ENCODE peak calls at places on chromosomes 4 and X, in eight cellular contexts. T, R, A, B, N, Z, F and X are unnamed samples. For H3K4me1, the result is how much of the 10 kb centered on the place peaks cover.

GRCh38 chr4:14176613-14177012 is 549.1 kb upstream of the BOD1L1 start:
- DNase-seq in F (no peak), N (no peak), T (no peak), A (no peak), Z (no peak), B (no peak), R (no peak), X (no peak)

GRCh38 chr4:27397886-27398285 is 537.2 kb downstream of the STIM2 start:
- DNase-seq in R (peak), T (no peak), A (no peak), F (no peak), Z (no peak), N (no peak), B (no peak), X (no peak)

GRCh38 chr4:53497446-53498069 is 93.7 kb downstream of the LNX1 start:
- DNase-seq in T (no peak), A (no peak), Z (peak), F (peak), B (no peak), N (no peak), R (no peak), X (no peak)

GRCh38 chr4:166493828-166494432 is 620.9 kb downstream of the TLL1 start:
- DNase-seq in Z (no peak), N (no peak), R (peak), A (peak), T (no peak), F (no peak), B (no peak), X (peak)

GRCh38 chr4:92843784-92844183 is 540.0 kb downstream of the GRID2 start:
- DNase-seq in A (no peak), T (no peak), Z (no peak), B (no peak), F (no peak), N (no peak), R (no peak), X (no peak)

GRCh38 chrX:153490217-153490616 is 4.6 kb upstream of the BGN start:
- DNase-seq in R (peak), F (no peak), A (no peak), B (no peak), N (no peak), Z (no peak), T (no peak), X (no peak)

GRCh38 chr4:151184523-151185458 is 85.4 kb downstream of the RPS3A start:
- DNase-seq in N (no peak), T (peak), B (no peak), F (no peak), A (no peak), R (peak), Z (no peak), X (peak)

GRCh38 chr4:156949373-156949814 is 22.2 kb downstream of the PDGFC start:
- DNase-seq in T (no peak), R (peak), N (no peak), Z (no peak), F (no peak), B (no peak), A (no peak), X (no peak)

GRCh38 chr4:28772066-28772465 is 1911.4 kb downstream of the STIM2 start:
- DNase-seq in A (no peak), Z (no peak), F (no peak), B (no peak), T (no peak), N (no peak), R (peak), X (no peak)

GRCh38 chr4:26812049-26812729 is 48.5 kb upstream of the STIM2 start:
- DNase-seq in T (no peak), N (no peak), F (no peak), B (no peak), A (no peak), Z (no peak), R (peak), X (no peak)

GRCh38 chr4:159549092-159549491 is 446.2 kb downstream of the RAPGEF2 start:
- DNase-seq in R (peak), T (no peak), A (no peak), B (no peak), N (no peak), F (no peak), Z (no peak), X (no peak)

GRCh38 chrX:10165580-10166247 is 8.9 kb downstream of the CLCN4 start:
- DNase-seq in R (no peak), B (no peak), T (no peak), N (no peak), A (no peak), Z (no peak), F (no peak), X (no peak)

GRCh38 chrX:71118985-71119535 is 664 bp downstream of the MED12 start:
- DNase-seq in Z (no peak), T (no peak), N (no peak), A (peak), B (no peak), F (no peak), R (no peak), X (no peak)

GRCh38 chr4:15920723-15921591 is 17.6 kb downstream of the FGFBP1 start:
- DNase-seq in F (peak), T (peak), Z (peak), B (peak), N (peak), R (peak), A (peak), X (peak)

GRCh38 chr4:24537025-24537424 is 47.3 kb downstream of the DHX15 start:
- DNase-seq in R (no peak), A (no peak), B (no peak), T (no peak), F (no peak), N (no peak), Z (no peak), X (peak)

GRCh38 chr4:148021706-148022105 is 289.8 kb downstream of the ARHGAP10 start:
- DNase-seq in F (no peak), A (no peak), N (no peak), T (no peak), Z (no peak), B (no peak), R (no peak), X (no peak)

GRCh38 chr4:159677521-159677920 is 574.6 kb downstream of the RAPGEF2 start:
- DNase-seq in N (no peak), R (no peak), T (no peak), B (no peak), A (no peak), F (no peak), Z (no peak), X (no peak)

GRCh38 chr4:177339794-177340374 is 30.2 kb downstream of the NEIL3 start:
- DNase-seq in Z (no peak), T (peak), F (no peak), B (peak), R (peak), A (no peak), N (no peak), X (peak)

GRCh38 chrX:134604701-134605271 is 53.5 kb downstream of the PLAC1 start:
- DNase-seq in F (no peak), R (peak), B (peak), Z (no peak), T (peak), N (no peak), A (no peak), X (peak)

GRCh38 chrX:110569506-110569905 is 210.9 kb downstream of the RTL9 start:
- DNase-seq in N (no peak), Z (no peak), T (no peak), F (no peak), R (peak), A (no peak), B (no peak), X (no peak)

GRCh38 chr4:40729555-40729954 is 20.2 kb upstream of the NSUN7 start:
- DNase-seq in R (no peak), B (no peak), A (no peak), F (no peak), Z (no peak), N (no peak), T (no peak), X (no peak)

GRCh38 chr4:15654556-15655222 is 468 bp downstream of the FBXL5 start:
- DNase-seq in N (peak), B (peak), F (peak), Z (peak), T (peak), A (peak), R (peak), X (peak)

GRCh38 chr4:86019906-86020305 is 339.9 kb downstream of the MAPK10 start:
- DNase-seq in Z (no peak), N (no peak), R (peak), F (no peak), T (no peak), B (no peak), A (no peak), X (no peak)

GRCh38 chr4:176492648-176493302 is 173.0 kb downstream of the SPCS3 start:
- DNase-seq in R (peak), F (no peak), Z (no peak), A (no peak), B (no peak), T (no peak), N (no peak), X (no peak)

GRCh38 chr4:13616597-13616996 is 10.9 kb downstream of the BOD1L1 start:
- DNase-seq in T (no peak), Z (no peak), N (no peak), R (no peak), F (no peak), A (no peak), B (no peak), X (no peak)

GRCh38 chr4:149164282-149164681 is 651.4 kb downstream of the IQCM start:
- DNase-seq in A (no peak), N (no peak), Z (no peak), R (no peak), B (peak), F (no peak), T (no peak), X (no peak)

GRCh38 chrX:10832103-10832502 is 211.7 kb upstream of the MID1 start:
- DNase-seq in A (no peak), R (peak), B (no peak), Z (no peak), T (no peak), N (no peak), F (no peak), X (peak)

GRCh38 chrX:97842468-97843199 is 958.9 kb downstream of the RPA4 start:
- DNase-seq in Z (no peak), B (no peak), N (peak), A (no peak), F (no peak), R (no peak), T (no peak), X (no peak)

GRCh38 chr4:17945303-17945702 is 76.3 kb downstream of the LCORL start:
- DNase-seq in B (no peak), R (no peak), F (no peak), N (no peak), Z (no peak), T (no peak), A (no peak), X (no peak)

GRCh38 chr4:73067971-73068394 is 1.5 kb downstream of the COX18 start:
- DNase-seq in N (no peak), B (no peak), Z (no peak), A (no peak), F (no peak), R (peak), T (no peak), X (no peak)

GRCh38 chr4:151195801-151196200 is 81.2 kb upstream of the PRSS48 start:
- DNase-seq in Z (no peak), F (no peak), B (no peak), N (no peak), T (peak), A (no peak), R (peak), X (no peak)

GRCh38 chr4:183449193-183449888 is 4.9 kb downstream of the CDKN2AIP start:
- DNase-seq in F (no peak), Z (no peak), N (no peak), A (no peak), R (no peak), T (no peak), B (no peak), X (no peak)

DNA sequence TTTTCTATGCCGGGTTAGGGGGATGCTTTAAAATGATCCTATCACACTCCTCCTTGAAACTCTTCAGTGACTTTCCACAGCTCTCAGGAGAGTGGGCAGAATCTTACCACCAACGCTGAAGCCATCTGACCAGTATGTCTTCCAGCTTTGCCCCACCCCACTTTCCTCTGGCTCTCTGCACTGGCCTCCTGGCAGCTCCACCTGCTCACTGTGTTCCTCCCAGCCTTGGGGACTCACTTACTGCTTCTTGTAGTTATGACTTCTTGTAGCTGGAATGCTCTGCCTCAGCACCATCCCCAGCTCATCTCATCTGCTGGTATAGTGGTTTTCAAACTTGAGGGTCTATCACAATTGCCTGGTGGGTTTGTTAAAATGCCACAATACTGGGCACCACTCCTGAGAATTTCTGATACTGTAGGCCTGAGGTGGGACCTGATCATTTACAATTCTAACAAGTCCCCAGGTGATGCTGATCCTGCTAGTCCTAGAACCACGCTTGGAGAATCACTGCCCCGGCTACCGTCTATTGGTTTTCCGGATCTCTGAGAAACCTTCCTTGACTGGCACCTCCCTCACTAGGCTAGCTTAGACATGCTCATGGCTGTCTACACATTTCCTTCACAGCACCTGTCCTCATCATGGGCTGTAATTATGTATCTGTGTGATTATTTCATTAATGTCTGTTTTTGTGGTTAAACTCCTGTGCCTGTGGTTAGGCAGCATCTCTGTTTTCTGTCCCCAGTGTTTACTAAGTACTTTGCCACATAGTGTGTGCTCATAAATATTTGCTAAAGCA is 152.2 kb downstream of the MGST2 start:
- DNase-seq in B (no peak), A (no peak), F (peak), Z (no peak), R (no peak), N (no peak), T (no peak), X (no peak)
- H3K4me1 ChIP-seq in B (under half), A (under half), F (under half), Z (under half), R (under half), N (under half), T (under half), X (under half)

DNA sequence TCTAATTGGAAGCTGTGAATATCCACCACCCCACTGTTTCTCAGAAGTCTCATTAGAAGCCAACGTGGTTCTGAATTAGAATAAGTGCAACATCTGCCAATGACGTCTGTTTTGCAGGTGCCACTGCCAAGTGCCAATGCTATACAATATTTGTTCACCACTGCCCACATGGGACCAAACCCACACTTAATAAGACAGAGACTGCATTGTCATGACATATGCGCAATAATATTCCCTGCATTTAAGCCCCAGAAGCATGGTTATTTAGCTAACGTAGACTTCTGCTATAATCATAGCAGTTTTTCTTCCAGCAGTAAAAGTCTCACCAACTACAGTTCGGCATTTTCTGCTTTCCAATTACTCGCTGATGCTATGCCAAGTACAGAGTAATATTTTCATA is 262.5 kb upstream of the PCDH18 start:
- DNase-seq in N (no peak), F (no peak), A (no peak), T (no peak), R (no peak), B (no peak), Z (no peak), X (no peak)
- H3K4me3 ChIP-seq in N (no peak), F (peak), A (no peak), T (no peak), R (no peak), B (no peak), Z (peak), X (no peak)

GRCh38 chr4:154124539-154125255 is 335.8 kb upstream of the SFRP2 start:
- DNase-seq in T (no peak), F (no peak), N (no peak), R (peak), Z (no peak), A (no peak), B (no peak), X (no peak)

GRCh38 chr4:154119317-154119716 is 330.4 kb upstream of the SFRP2 start:
- DNase-seq in B (no peak), Z (no peak), R (no peak), N (no peak), T (no peak), A (no peak), F (no peak), X (no peak)

GRCh38 chr4:154123897-154124296 is 335.0 kb upstream of the SFRP2 start:
- DNase-seq in Z (no peak), R (no peak), N (no peak), F (no peak), T (no peak), B (no peak), A (no peak), X (no peak)

GRCh38 chr4:154120277-154120676 is 331.4 kb upstream of the SFRP2 start:
- DNase-seq in R (no peak), B (no peak), F (no peak), T (no peak), A (no peak), N (no peak), Z (no peak), X (no peak)

GRCh38 chr4:154120690-154121089 is 331.8 kb upstream of the SFRP2 start:
- DNase-seq in F (no peak), R (no peak), T (no peak), B (no peak), Z (no peak), A (no peak), N (no peak), X (no peak)
- H3K27ac ChIP-seq in F (no peak), R (no peak), T (no peak), B (no peak), Z (no peak), A (no peak), N (no peak), X (no peak)

DNA sequence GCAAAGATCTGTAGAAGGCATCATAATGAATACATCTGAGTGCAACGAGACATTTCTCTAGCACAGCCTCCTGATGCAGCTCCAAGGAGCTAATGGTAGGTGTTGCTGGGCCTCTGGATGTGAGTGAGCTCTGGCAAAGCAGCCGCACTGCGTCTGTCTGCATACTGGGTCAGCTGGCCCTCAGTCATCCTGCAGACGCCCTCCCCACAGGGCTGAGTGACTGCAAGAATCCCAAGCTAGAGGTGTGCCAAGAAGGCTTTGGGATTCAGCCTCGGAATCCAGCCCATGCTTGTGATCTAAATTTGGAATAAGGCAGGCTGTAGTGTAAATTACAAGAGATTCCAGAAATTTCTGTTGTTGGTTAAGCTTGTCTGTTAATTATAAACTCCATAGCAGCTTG is 18.5 kb downstream of the HERC3 start:
- DNase-seq in Z (no peak), F (peak), N (peak), T (no peak), A (no peak), R (no peak), B (no peak), X (no peak)
- H3K4me1 ChIP-seq in Z (under half), F (half or more), N (under half), T (under half), A (under half), R (half or more), B (under half), X (under half)

DNA sequence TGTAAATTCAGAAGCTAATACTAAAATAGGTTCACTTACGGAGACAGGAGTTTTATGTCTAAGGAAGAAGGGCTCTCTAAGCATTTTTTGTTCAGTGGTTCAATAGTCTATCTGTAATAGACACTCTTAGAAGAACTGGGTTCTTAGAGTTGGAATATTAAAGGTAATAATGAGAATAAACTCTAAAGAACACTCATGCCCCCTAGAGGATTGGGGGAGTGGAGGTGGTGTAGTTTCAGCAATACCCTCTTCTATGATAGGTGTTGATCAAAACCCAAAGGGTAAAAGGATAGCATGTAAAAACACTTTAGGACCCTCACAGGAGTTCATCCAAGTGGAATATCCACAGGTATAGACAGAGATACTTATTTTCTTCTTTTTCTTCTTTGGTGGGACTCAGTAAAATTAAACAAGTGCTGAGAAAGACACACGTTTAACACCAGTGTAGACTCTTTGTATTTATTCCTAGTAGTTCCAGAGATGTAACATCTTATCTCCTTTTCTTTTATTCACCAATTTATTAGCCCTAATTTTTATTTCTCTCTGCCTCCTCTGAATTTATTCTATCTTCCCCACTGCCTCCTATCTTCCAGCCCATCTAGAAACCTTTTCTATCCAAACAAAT is 25.7 kb upstream of the MND1 start:
- DNase-seq in T (peak), B (peak), A (no peak), F (no peak), N (no peak), Z (no peak), R (peak), X (peak)
- H3K4me3 ChIP-seq in T (no peak), B (no peak), A (no peak), F (no peak), N (no peak), Z (no peak), R (no peak), X (no peak)

GRCh38 chr4:184936071-184936470 is 82.2 kb upstream of the HELT start:
- DNase-seq in Z (no peak), F (no peak), N (no peak), T (no peak), A (peak), B (no peak), R (no peak), X (no peak)

GRCh38 chr4:184937030-184937710 is 81.1 kb upstream of the HELT start:
- DNase-seq in F (no peak), T (no peak), B (no peak), Z (no peak), A (peak), N (no peak), R (no peak), X (no peak)

GRCh38 chr4:184938871-184939270 is 79.4 kb upstream of the HELT start:
- DNase-seq in R (no peak), A (peak), B (no peak), N (no peak), Z (no peak), F (no peak), T (no peak), X (no peak)

GRCh38 chr4:184939978-184940377 is 78.3 kb upstream of the HELT start:
- DNase-seq in Z (no peak), A (no peak), N (no peak), F (no peak), T (no peak), R (no peak), B (no peak), X (no peak)

GRCh38 chr4:184937745-184938144 is 80.5 kb upstream of the HELT start:
- DNase-seq in Z (no peak), F (no peak), R (no peak), A (peak), B (no peak), N (no peak), T (no peak), X (peak)
- H3K27ac ChIP-seq in Z (no peak), F (no peak), R (no peak), A (no peak), B (no peak), N (no peak), T (no peak), X (no peak)

DNA sequence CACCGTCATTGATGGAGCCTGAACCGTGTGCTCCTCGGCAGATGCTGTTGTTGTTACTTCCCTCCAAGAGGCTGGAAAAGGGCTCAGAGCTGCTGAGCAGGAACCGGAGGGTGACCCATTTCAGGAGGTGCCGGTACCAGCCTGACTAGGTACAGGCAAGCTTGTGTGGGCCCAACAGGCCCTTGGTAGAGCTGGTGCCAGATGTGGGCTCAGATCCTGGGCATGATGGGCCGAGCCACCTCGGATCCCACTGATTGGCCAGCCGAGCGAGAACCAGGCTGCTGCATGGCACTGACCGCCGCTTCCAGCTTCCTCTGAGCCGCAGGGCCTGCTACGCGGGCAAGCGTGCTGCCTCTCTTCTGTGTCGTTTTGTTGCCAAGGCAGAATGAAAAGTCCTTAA is 33.7 kb downstream of the NOP14 start:
- DNase-seq in F (no peak), B (no peak), Z (no peak), T (no peak), R (no peak), A (no peak), N (peak), X (no peak)
- H3K4me1 ChIP-seq in F (under half), B (under half), Z (under half), T (under half), R (under half), A (under half), N (under half), X (under half)